ENCODE peak calls at places on chromosomes 2 and 18, in nine cellular contexts. One of them, this sample, is unnamed.

GRCh38 chr18:76618721-76619120 is 123.7 kb upstream of the ZNF516 start:
- DNase-seq in ascending aorta: no peak
- DNase-seq in tibial artery: no peak
- DNase-seq in DND-41: no peak
- DNase-seq in psoas muscle: no peak
- DNase-seq in tibial nerve: no peak
- DNase-seq in mesenchymal stem cell: no peak
- DNase-seq in HCT116: no peak
- DNase-seq in astrocyte: no peak
- DNase-seq in this sample: no peak

GRCh38 chr2:202269585-202269984 is 4.0 kb downstream of the NOP58 start:
- DNase-seq in ascending aorta: no peak
- DNase-seq in tibial artery: no peak
- DNase-seq in DND-41: no peak
- DNase-seq in psoas muscle: no peak
- DNase-seq in tibial nerve: no peak
- DNase-seq in mesenchymal stem cell: no peak
- DNase-seq in HCT116: no peak
- DNase-seq in astrocyte: no peak
- DNase-seq in this sample: no peak

GRCh38 chr2:101706819-101707177 is 9.3 kb downstream of the MAP4K4 start:
- DNase-seq in ascending aorta: no peak
- DNase-seq in tibial artery: no peak
- DNase-seq in DND-41: peak; percentile 63
- DNase-seq in psoas muscle: no peak
- DNase-seq in tibial nerve: no peak
- DNase-seq in mesenchymal stem cell: peak; percentile 31
- DNase-seq in HCT116: no peak
- DNase-seq in astrocyte: no peak
- DNase-seq in this sample: peak; percentile 39

GRCh38 chr2:239696559-239697207 is 295.9 kb upstream of the HDAC4 start:
- DNase-seq in ascending aorta: peak; percentile 33
- DNase-seq in tibial artery: peak; percentile 35
- DNase-seq in DND-41: peak; percentile 1
- DNase-seq in psoas muscle: no peak
- DNase-seq in tibial nerve: no peak
- DNase-seq in mesenchymal stem cell: no peak
- DNase-seq in HCT116: no peak
- DNase-seq in astrocyte: no peak
- DNase-seq in this sample: no peak

GRCh38 chr2:216653931-216654365 is 20.7 kb downstream of the IGFBP2 start:
- DNase-seq in ascending aorta: no peak
- DNase-seq in tibial artery: no peak
- DNase-seq in DND-41: peak; percentile 67
- DNase-seq in psoas muscle: no peak
- DNase-seq in tibial nerve: no peak
- DNase-seq in mesenchymal stem cell: peak; percentile 60
- DNase-seq in HCT116: no peak
- DNase-seq in astrocyte: no peak
- DNase-seq in this sample: no peak

GRCh38 chr2:96811916-96812315 is 4.2 kb upstream of the CNNM3 start:
- DNase-seq in ascending aorta: peak; percentile 81
- DNase-seq in tibial artery: no peak
- DNase-seq in DND-41: no peak
- DNase-seq in psoas muscle: peak; percentile 84
- DNase-seq in tibial nerve: peak; percentile 29
- DNase-seq in mesenchymal stem cell: peak; percentile 35
- DNase-seq in HCT116: no peak
- DNase-seq in astrocyte: peak; percentile 9
- DNase-seq in this sample: no peak

GRCh38 chr2:171390941-171391516 is 42.8 kb downstream of the METTL8 start:
- DNase-seq in ascending aorta: no peak
- DNase-seq in tibial artery: no peak
- DNase-seq in DND-41: no peak
- DNase-seq in psoas muscle: no peak
- DNase-seq in tibial nerve: no peak
- DNase-seq in mesenchymal stem cell: no peak
- DNase-seq in HCT116: no peak
- DNase-seq in astrocyte: peak; percentile 89
- DNase-seq in this sample: no peak

GRCh38 chr2:134522856-134523460 is 195.8 kb downstream of the TMEM163 start:
- DNase-seq in ascending aorta: no peak
- DNase-seq in tibial artery: no peak
- DNase-seq in DND-41: no peak
- DNase-seq in psoas muscle: no peak
- DNase-seq in tibial nerve: no peak
- DNase-seq in mesenchymal stem cell: no peak
- DNase-seq in HCT116: no peak
- DNase-seq in astrocyte: no peak
- DNase-seq in this sample: no peak

GRCh38 chr2:235052514-235053354 is 100.9 kb downstream of the SH3BP4 start:
- DNase-seq in ascending aorta: peak; percentile 58
- DNase-seq in tibial artery: peak; percentile 65
- DNase-seq in DND-41: no peak
- DNase-seq in psoas muscle: peak; percentile 44
- DNase-seq in tibial nerve: no peak
- DNase-seq in mesenchymal stem cell: no peak
- DNase-seq in HCT116: no peak
- DNase-seq in astrocyte: no peak
- DNase-seq in this sample: no peak
- H3K27ac ChIP-seq in ascending aorta: no peak overlapping the region
- H3K27ac ChIP-seq in tibial artery: no peak overlapping the region
- H3K27ac ChIP-seq in DND-41: no peak overlapping the region
- H3K27ac ChIP-seq in psoas muscle: no peak overlapping the region
- H3K27ac ChIP-seq in tibial nerve: no peak overlapping the region
- H3K27ac ChIP-seq in mesenchymal stem cell: no peak overlapping the region
- H3K27ac ChIP-seq in HCT116: no peak overlapping the region
- H3K27ac ChIP-seq in astrocyte: no peak overlapping the region
- H3K27ac ChIP-seq in this sample: no peak overlapping the region

GRCh38 chr2:68236876-68237275 is 15.5 kb downstream of the PPP3R1 start:
- DNase-seq in ascending aorta: no peak
- DNase-seq in tibial artery: no peak
- DNase-seq in DND-41: no peak
- DNase-seq in psoas muscle: no peak
- DNase-seq in tibial nerve: no peak
- DNase-seq in mesenchymal stem cell: no peak
- DNase-seq in HCT116: no peak
- DNase-seq in astrocyte: peak; percentile 44
- DNase-seq in this sample: no peak
- H3K4me1 ChIP-seq in ascending aorta: peaks cover 42% of the 10 kb centered on the region
- H3K4me1 ChIP-seq in tibial artery: peaks cover 81% of the 10 kb centered on the region
- H3K4me1 ChIP-seq in DND-41: no peaks in the 10 kb centered on the region
- H3K4me1 ChIP-seq in psoas muscle: peaks cover 85% of the 10 kb centered on the region
- H3K4me1 ChIP-seq in tibial nerve: peaks cover 54% of the 10 kb centered on the region
- H3K4me1 ChIP-seq in mesenchymal stem cell: no peaks in the 10 kb centered on the region
- H3K4me1 ChIP-seq in HCT116: peaks cover 3% of the 10 kb centered on the region
- H3K4me1 ChIP-seq in astrocyte: peaks cover 34% of the 10 kb centered on the region
- H3K4me1 ChIP-seq in this sample: peaks cover 70% of the 10 kb centered on the region

GRCh38 chr18:79384151-79384807 is 11.5 kb upstream of the NFATC1 start:
- DNase-seq in ascending aorta: no peak
- DNase-seq in tibial artery: no peak
- DNase-seq in DND-41: no peak
- DNase-seq in psoas muscle: peak; percentile 60
- DNase-seq in tibial nerve: no peak
- DNase-seq in mesenchymal stem cell: no peak
- DNase-seq in HCT116: no peak
- DNase-seq in astrocyte: no peak
- DNase-seq in this sample: no peak
- H3K27ac ChIP-seq in ascending aorta: no peak overlapping the region
- H3K27ac ChIP-seq in tibial artery: no peak overlapping the region
- H3K27ac ChIP-seq in DND-41: no peak overlapping the region
- H3K27ac ChIP-seq in psoas muscle: no peak overlapping the region
- H3K27ac ChIP-seq in tibial nerve: no peak overlapping the region
- H3K27ac ChIP-seq in mesenchymal stem cell: no peak overlapping the region
- H3K27ac ChIP-seq in HCT116: no peak overlapping the region
- H3K27ac ChIP-seq in astrocyte: no peak overlapping the region
- H3K27ac ChIP-seq in this sample: no peak overlapping the region

DNA sequence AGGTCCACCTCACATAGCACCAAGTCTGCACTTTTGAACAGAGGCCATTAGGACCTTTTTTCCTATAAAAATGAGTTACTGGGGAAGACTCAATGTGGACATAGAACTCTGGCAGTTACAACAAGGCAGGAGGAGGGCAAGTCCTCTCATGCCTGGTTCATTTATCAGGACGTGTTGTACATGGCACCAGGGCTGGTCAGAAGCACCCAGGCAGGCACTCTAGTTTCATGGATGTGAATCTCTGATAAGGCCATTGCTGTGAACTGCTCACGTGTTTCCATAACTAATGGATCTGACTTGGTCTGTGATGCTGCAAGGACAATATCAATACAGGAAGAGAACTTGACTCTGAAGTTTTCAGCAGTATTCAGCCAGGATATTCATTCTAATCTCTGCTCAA is 16.0 kb downstream of the CDC42EP3 start:
- DNase-seq in ascending aorta: no peak
- DNase-seq in tibial artery: no peak
- DNase-seq in DND-41: no peak
- DNase-seq in psoas muscle: no peak
- DNase-seq in tibial nerve: no peak
- DNase-seq in mesenchymal stem cell: no peak
- DNase-seq in HCT116: no peak
- DNase-seq in astrocyte: no peak
- DNase-seq in this sample: no peak
- H3K4me1 ChIP-seq in ascending aorta: peaks cover 74% of the 10 kb centered on the region
- H3K4me1 ChIP-seq in tibial artery: peaks cover 100% of the 10 kb centered on the region
- H3K4me1 ChIP-seq in DND-41: no peaks in the 10 kb centered on the region
- H3K4me1 ChIP-seq in psoas muscle: peaks cover 85% of the 10 kb centered on the region
- H3K4me1 ChIP-seq in tibial nerve: peaks cover 47% of the 10 kb centered on the region
- H3K4me1 ChIP-seq in mesenchymal stem cell: peaks cover 24% of the 10 kb centered on the region
- H3K4me1 ChIP-seq in HCT116: peaks cover 60% of the 10 kb centered on the region
- H3K4me1 ChIP-seq in astrocyte: peaks cover 81% of the 10 kb centered on the region
- H3K4me1 ChIP-seq in this sample: peaks cover 74% of the 10 kb centered on the region

GRCh38 chr2:219163156-219163555 is 2.5 kb upstream of the NHEJ1 start:
- DNase-seq in ascending aorta: no peak
- DNase-seq in tibial artery: no peak
- DNase-seq in DND-41: no peak
- DNase-seq in psoas muscle: no peak
- DNase-seq in tibial nerve: no peak
- DNase-seq in mesenchymal stem cell: no peak
- DNase-seq in HCT116: no peak
- DNase-seq in astrocyte: no peak
- DNase-seq in this sample: no peak

GRCh38 chr2:219158586-219158985 is 2.0 kb downstream of the NHEJ1 start:
- DNase-seq in ascending aorta: no peak
- DNase-seq in tibial artery: no peak
- DNase-seq in DND-41: no peak
- DNase-seq in psoas muscle: no peak
- DNase-seq in tibial nerve: no peak
- DNase-seq in mesenchymal stem cell: no peak
- DNase-seq in HCT116: no peak
- DNase-seq in astrocyte: no peak
- DNase-seq in this sample: no peak

GRCh38 chr2:219159771-219160185 is 837 bp downstream of the NHEJ1 start:
- DNase-seq in ascending aorta: no peak
- DNase-seq in tibial artery: no peak
- DNase-seq in DND-41: no peak
- DNase-seq in psoas muscle: no peak
- DNase-seq in tibial nerve: no peak
- DNase-seq in mesenchymal stem cell: no peak
- DNase-seq in HCT116: no peak
- DNase-seq in astrocyte: no peak
- DNase-seq in this sample: no peak

GRCh38 chr2:219160186-219161017 is at the start of gene NHEJ1:
- DNase-seq in ascending aorta: peak; percentile 98
- DNase-seq in tibial artery: peak; percentile 99
- DNase-seq in DND-41: peak; percentile 93
- DNase-seq in psoas muscle: peak; percentile 99
- DNase-seq in tibial nerve: peak; percentile 99
- DNase-seq in mesenchymal stem cell: peak; percentile 95
- DNase-seq in HCT116: peak; percentile 88
- DNase-seq in astrocyte: peak; percentile 83
- DNase-seq in this sample: peak; percentile 83

GRCh38 chr2:219161097-219161496 is 482 bp upstream of the NHEJ1 start:
- DNase-seq in ascending aorta: no peak
- DNase-seq in tibial artery: no peak
- DNase-seq in DND-41: no peak
- DNase-seq in psoas muscle: no peak
- DNase-seq in tibial nerve: no peak
- DNase-seq in mesenchymal stem cell: no peak
- DNase-seq in HCT116: no peak
- DNase-seq in astrocyte: no peak
- DNase-seq in this sample: no peak
- H3K27ac ChIP-seq in ascending aorta: peak overlapping the region; percentile 86
- H3K27ac ChIP-seq in tibial artery: peak overlapping the region; percentile 91
- H3K27ac ChIP-seq in DND-41: peak overlapping the region; percentile 96
- H3K27ac ChIP-seq in psoas muscle: peak overlapping the region; percentile 93
- H3K27ac ChIP-seq in tibial nerve: peak overlapping the region; percentile 95
- H3K27ac ChIP-seq in mesenchymal stem cell: no peak overlapping the region
- H3K27ac ChIP-seq in HCT116: peak overlapping the region; percentile 82
- H3K27ac ChIP-seq in astrocyte: no peak overlapping the region
- H3K27ac ChIP-seq in this sample: peak overlapping the region; percentile 69

GRCh38 chr2:121815216-121815615 is 59.8 kb downstream of the TSN start:
- DNase-seq in ascending aorta: no peak
- DNase-seq in tibial artery: no peak
- DNase-seq in DND-41: no peak
- DNase-seq in psoas muscle: no peak
- DNase-seq in tibial nerve: no peak
- DNase-seq in mesenchymal stem cell: no peak
- DNase-seq in HCT116: no peak
- DNase-seq in astrocyte: no peak
- DNase-seq in this sample: no peak
- H3K4me1 ChIP-seq in ascending aorta: no peaks in the 10 kb centered on the region
- H3K4me1 ChIP-seq in tibial artery: no peaks in the 10 kb centered on the region
- H3K4me1 ChIP-seq in DND-41: no peaks in the 10 kb centered on the region
- H3K4me1 ChIP-seq in psoas muscle: peaks cover 2% of the 10 kb centered on the region
- H3K4me1 ChIP-seq in tibial nerve: no peaks in the 10 kb centered on the region
- H3K4me1 ChIP-seq in mesenchymal stem cell: no peaks in the 10 kb centered on the region
- H3K4me1 ChIP-seq in HCT116: no peaks in the 10 kb centered on the region
- H3K4me1 ChIP-seq in astrocyte: no peaks in the 10 kb centered on the region
- H3K4me1 ChIP-seq in this sample: no peaks in the 10 kb centered on the region

GRCh38 chr2:219512524-219513216 is 1.6 kb upstream of the ASIC4 start:
- DNase-seq in ascending aorta: no peak
- DNase-seq in tibial artery: no peak
- DNase-seq in DND-41: no peak
- DNase-seq in psoas muscle: no peak
- DNase-seq in tibial nerve: no peak
- DNase-seq in mesenchymal stem cell: no peak
- DNase-seq in HCT116: no peak
- DNase-seq in astrocyte: no peak
- DNase-seq in this sample: no peak

GRCh38 chr2:219511547-219512325 is 2.5 kb upstream of the ASIC4 start:
- DNase-seq in ascending aorta: no peak
- DNase-seq in tibial artery: no peak
- DNase-seq in DND-41: no peak
- DNase-seq in psoas muscle: no peak
- DNase-seq in tibial nerve: no peak
- DNase-seq in mesenchymal stem cell: no peak
- DNase-seq in HCT116: no peak
- DNase-seq in astrocyte: no peak
- DNase-seq in this sample: no peak

GRCh38 chr2:219509780-219510511 is 4.3 kb upstream of the ASIC4 start:
- DNase-seq in ascending aorta: peak; percentile 76
- DNase-seq in tibial artery: peak; percentile 81
- DNase-seq in DND-41: peak; percentile 45
- DNase-seq in psoas muscle: peak; percentile 75
- DNase-seq in tibial nerve: peak; percentile 37
- DNase-seq in mesenchymal stem cell: peak; percentile 74
- DNase-seq in HCT116: no peak
- DNase-seq in astrocyte: no peak
- DNase-seq in this sample: peak; percentile 31

GRCh38 chr2:219508933-219509779 is 5.1 kb upstream of the ASIC4 start:
- DNase-seq in ascending aorta: no peak
- DNase-seq in tibial artery: peak; percentile 65
- DNase-seq in DND-41: no peak
- DNase-seq in psoas muscle: no peak
- DNase-seq in tibial nerve: no peak
- DNase-seq in mesenchymal stem cell: no peak
- DNase-seq in HCT116: no peak
- DNase-seq in astrocyte: no peak
- DNase-seq in this sample: no peak

GRCh38 chr2:219510512-219511135 is 3.7 kb upstream of the ASIC4 start:
- DNase-seq in ascending aorta: no peak
- DNase-seq in tibial artery: no peak
- DNase-seq in DND-41: no peak
- DNase-seq in psoas muscle: no peak
- DNase-seq in tibial nerve: no peak
- DNase-seq in mesenchymal stem cell: no peak
- DNase-seq in HCT116: no peak
- DNase-seq in astrocyte: no peak
- DNase-seq in this sample: no peak
- H3K27ac ChIP-seq in ascending aorta: no peak overlapping the region
- H3K27ac ChIP-seq in tibial artery: no peak overlapping the region
- H3K27ac ChIP-seq in DND-41: no peak overlapping the region
- H3K27ac ChIP-seq in psoas muscle: no peak overlapping the region
- H3K27ac ChIP-seq in tibial nerve: no peak overlapping the region
- H3K27ac ChIP-seq in mesenchymal stem cell: no peak overlapping the region
- H3K27ac ChIP-seq in HCT116: no peak overlapping the region
- H3K27ac ChIP-seq in astrocyte: no peak overlapping the region
- H3K27ac ChIP-seq in this sample: no peak overlapping the region